ENCODE peak calls at places on chromosome 4, in four cellular contexts. A, T, Y and K are unnamed samples.

GRCh38 chr4:109432676-109433075 is 939 bp upstream of the SEC24B start:
- DNase-seq in A (peak; percentile 71), T (no peak), Y (no peak), K (peak; percentile 47)

GRCh38 chr4:112516401-112517066 is 554 bp upstream of the NEUROG2 start:
- DNase-seq in Y (no peak), T (no peak), A (no peak), K (no peak)

GRCh38 chr4:72006576-72006975 is 25.2 kb upstream of the NPFFR2 start:
- DNase-seq in T (no peak), A (peak; percentile 86), Y (peak; percentile 10), K (peak; percentile 28)

GRCh38 chr4:94714761-94715160 is 43.0 kb upstream of the BMPR1B start:
- DNase-seq in A (peak; percentile 87), T (no peak), Y (no peak), K (peak; percentile 39)

GRCh38 chr4:184382189-184382846 is 92.0 kb downstream of the IRF2 start:
- DNase-seq in A (no peak), T (no peak), Y (no peak), K (no peak)

GRCh38 chr4:85606505-85606904 is 131.6 kb downstream of the ARHGAP24 start:
- DNase-seq in Y (no peak), T (no peak), A (no peak), K (no peak)

GRCh38 chr4:119000400-119000799 is 111.7 kb downstream of the SYNPO2 start:
- DNase-seq in T (no peak), A (no peak), Y (no peak), K (no peak)

GRCh38 chr4:84956014-84956413 is 10.5 kb downstream of the WDFY3 start:
- DNase-seq in Y (no peak), A (no peak), T (no peak), K (no peak)

GRCh38 chr4:157961591-157961990 is 211.2 kb downstream of the GASK1B start:
- DNase-seq in T (no peak), Y (no peak), A (no peak), K (no peak)

GRCh38 chr4:145868637-145869409 is 69.8 kb downstream of the ZNF827 start:
- DNase-seq in T (no peak), Y (no peak), A (peak; percentile 16), K (no peak)

GRCh38 chr4:186902361-186902760 is 178.7 kb upstream of the FAT1 start:
- DNase-seq in A (no peak), Y (no peak), T (no peak), K (no peak)

GRCh38 chr4:7941111-7942018 is 1.7 kb upstream of the AFAP1 start:
- DNase-seq in Y (no peak), T (no peak), A (no peak), K (no peak)

GRCh38 chr4:140049924-140050681 is 103.9 kb downstream of the MAML3 start:
- DNase-seq in Y (no peak), T (peak; percentile 8), A (peak; percentile 64), K (no peak)

GRCh38 chr4:48255959-48256342 is 13.7 kb downstream of the TEC start:
- DNase-seq in Y (no peak), T (no peak), A (no peak), K (no peak)

GRCh38 chr4:107391009-107391629 is 328.9 kb downstream of the PAPSS1 start:
- DNase-seq in A (no peak), T (no peak), Y (no peak), K (no peak)

GRCh38 chr4:879730-880079 is 52.4 kb downstream of the GAK start:
- DNase-seq in A (no peak), T (peak; percentile 81), Y (no peak), K (no peak)

GRCh38 chr4:86968477-86969015 is 33.7 kb downstream of the AFF1 start:
- DNase-seq in A (peak; percentile 47), T (no peak), Y (no peak), K (no peak)

GRCh38 chr4:44487341-44487740 is 38.7 kb upstream of the KCTD8 start:
- DNase-seq in Y (peak; percentile 41), T (no peak), A (no peak), K (no peak)

GRCh38 chr4:48778431-48779094 is 1.5 kb downstream of the FRYL start:
- DNase-seq in T (no peak), Y (no peak), A (peak; percentile 49), K (no peak)

GRCh38 chr4:36172650-36173049 is 71.7 kb downstream of the ARAP2 start:
- DNase-seq in A (no peak), Y (no peak), T (no peak), K (no peak)